ENCODE peak calls at places on chromosomes 12 and 14, in eight cellular contexts. W, G, O, J, B, R, E and S are unnamed samples.

GRCh38 chr14:25111061-25111601 is 61.2 kb upstream of the STXBP6 start:
- DNase-seq in J (no peak), B (peak; percentile 93), G (no peak), O (no peak), W (no peak), R (peak; percentile 66), E (no peak), S (no peak)

GRCh38 chr14:88481794-88482193 is 73.0 kb downstream of the PTPN21 start:
- DNase-seq in J (no peak), W (no peak), O (no peak), R (no peak), B (no peak), G (no peak), E (no peak), S (no peak)

GRCh38 chr14:67999290-67999689 is 179.7 kb downstream of the RAD51B start:
- DNase-seq in R (no peak), J (no peak), O (no peak), B (peak; percentile 53), E (no peak), G (no peak), W (no peak), S (no peak)

GRCh38 chr12:57694459-57695019 is 607 bp downstream of the OS9 start:
- DNase-seq in W (no peak), R (no peak), J (no peak), E (no peak), O (peak; percentile 66), B (peak; percentile 2), G (no peak), S (peak; percentile 48)

GRCh38 chr14:24430143-24430681 is 458 bp downstream of the KHNYN start:
- DNase-seq in O (peak; percentile 89), E (no peak), B (peak; percentile 71), R (peak; percentile 86), G (peak; percentile 54), J (no peak), W (no peak), S (peak; percentile 86)

GRCh38 chr12:42921741-42922511 is 332.4 kb upstream of the PRICKLE1 start:
- DNase-seq in J (no peak), E (no peak), R (no peak), G (no peak), O (no peak), B (peak; percentile 26), W (no peak), S (no peak)

GRCh38 chr14:24673534-24674203 is 39.7 kb upstream of the GZMB start:
- DNase-seq in E (no peak), B (no peak), W (peak; percentile 65), R (no peak), G (peak; percentile 57), J (no peak), O (no peak), S (no peak)

GRCh38 chr14:59424707-59425106 is 40.5 kb downstream of the GPR135 start:
- DNase-seq in J (no peak), O (no peak), W (no peak), B (peak; percentile 80), G (no peak), R (peak; percentile 73), E (peak; percentile 22), S (no peak)

GRCh38 chr12:104680070-104680469 is 223.3 kb downstream of the CHST11 start:
- DNase-seq in B (no peak), R (no peak), E (peak; percentile 6), J (no peak), G (peak; percentile 28), W (no peak), O (no peak), S (no peak)

GRCh38 chr14:34220921-34221320 is 241.1 kb downstream of the SPTSSA start:
- DNase-seq in R (no peak), B (no peak), W (no peak), O (no peak), J (no peak), E (no peak), G (no peak), S (no peak)

GRCh38 chr14:102778616-102779351 is 1.5 kb downstream of the TRAF3 start:
- DNase-seq in O (no peak), G (no peak), R (no peak), J (no peak), E (peak; percentile 36), B (no peak), W (no peak), S (no peak)

GRCh38 chr14:64878775-64879634 is 702 bp downstream of the SPTB start:
- DNase-seq in G (no peak), O (peak; percentile 32), E (peak; percentile 91), R (peak; percentile 6), J (no peak), B (no peak), W (no peak), S (peak; percentile 14)

GRCh38 chr12:20444595-20445170 is 76.3 kb downstream of the PDE3A start:
- DNase-seq in J (no peak), E (no peak), G (no peak), W (no peak), O (no peak), R (no peak), B (no peak), S (no peak)

GRCh38 chr14:68284834-68285233 is 465.3 kb downstream of the RAD51B start:
- DNase-seq in W (no peak), O (no peak), G (no peak), R (no peak), J (no peak), E (peak; percentile 46), B (no peak), S (no peak)

GRCh38 chr12:131982041-131982440 is 32.3 kb downstream of the EP400 start:
- DNase-seq in W (no peak), B (no peak), G (no peak), J (no peak), O (no peak), R (no peak), E (no peak), S (no peak)

GRCh38 chr12:104493504-104493903 is 36.8 kb downstream of the CHST11 start:
- DNase-seq in R (no peak), J (no peak), B (peak; percentile 49), E (no peak), W (no peak), G (no peak), O (no peak), S (no peak)

GRCh38 chr12:105025890-105026289 is 39.8 kb downstream of the NOPCHAP1 start:
- DNase-seq in E (peak; percentile 11), B (peak; percentile 73), O (no peak), W (no peak), R (peak; percentile 61), G (no peak), J (no peak), S (peak; percentile 44)

GRCh38 chr12:106633451-106633823 is 50.6 kb downstream of the RFX4 start:
- DNase-seq in O (no peak), G (no peak), J (no peak), R (no peak), E (no peak), W (no peak), B (no peak), S (no peak)

GRCh38 chr12:1883513-1883912 is 34.9 kb downstream of the CACNA2D4 start:
- DNase-seq in E (no peak), J (no peak), B (no peak), R (no peak), O (no peak), W (no peak), G (no peak), S (no peak)

GRCh38 chr12:29103539-29103974 is 45.5 kb upstream of the FAR2 start:
- DNase-seq in J (no peak), O (no peak), E (no peak), R (no peak), W (no peak), G (peak; percentile 61), B (no peak), S (no peak)

GRCh38 chr14:59190372-59190771 is 1.9 kb downstream of the DAAM1 start:
- DNase-seq in W (no peak), E (peak; percentile 83), R (peak; percentile 29), O (no peak), G (no peak), B (peak; percentile 20), J (no peak), S (no peak)

GRCh38 chr12:122646568-122647220 is 56.5 kb downstream of the HCAR2 start:
- DNase-seq in B (peak; percentile 90), G (no peak), R (no peak), W (no peak), E (no peak), J (peak; percentile 93), O (no peak), S (no peak)

GRCh38 chr12:20212658-20213387 is 155.5 kb upstream of the PDE3A start:
- DNase-seq in O (peak; percentile 50), E (peak; percentile 17), W (no peak), R (peak; percentile 89), B (peak; percentile 100), G (no peak), J (no peak), S (peak; percentile 79)

GRCh38 chr12:3378655-3379054 is 112.3 kb upstream of the PRMT8 start:
- DNase-seq in J (no peak), W (no peak), E (no peak), O (no peak), G (no peak), R (no peak), B (no peak), S (no peak)

GRCh38 chr12:57190037-57190436 is 26.6 kb upstream of the NXPH4 start:
- DNase-seq in R (peak; percentile 57), J (no peak), B (peak; percentile 28), W (no peak), G (no peak), O (no peak), E (peak; percentile 65), S (no peak)

GRCh38 chr14:71371711-71372396 is 464.6 kb downstream of the PCNX1 start:
- DNase-seq in W (no peak), J (peak; percentile 48), G (no peak), E (peak; percentile 95), O (no peak), B (peak; percentile 80), R (no peak), S (no peak)

GRCh38 chr14:21860172-21860571 is 186.6 kb upstream of the OR4E1 start:
- DNase-seq in O (no peak), W (no peak), E (no peak), R (no peak), J (no peak), B (peak; percentile 29), G (peak; percentile 46), S (no peak)

GRCh38 chr12:110743571-110744093 is 941 bp upstream of the PPP1CC start:
- DNase-seq in E (no peak), B (peak; percentile 34), W (no peak), R (peak; percentile 22), J (no peak), O (peak; percentile 73), G (no peak), S (peak; percentile 71)

GRCh38 chr12:8890313-8891084 is 23.8 kb upstream of the PHC1 start:
- DNase-seq in R (peak; percentile 66), E (peak; percentile 16), G (peak; percentile 61), W (peak; percentile 10), B (peak; percentile 37), O (no peak), J (no peak), S (peak; percentile 37)

GRCh38 chr12:4024701-4025419 is 151.7 kb upstream of the PARP11 start:
- DNase-seq in O (no peak), E (no peak), G (no peak), B (no peak), W (no peak), R (no peak), J (no peak), S (no peak)

GRCh38 chr14:80536456-80536855 is 325.2 kb upstream of the DIO2 start:
- DNase-seq in W (no peak), G (no peak), B (peak; percentile 6), R (no peak), O (no peak), J (no peak), E (no peak), S (no peak)

GRCh38 chr12:21918456-21918855 is 22.8 kb downstream of the ABCC9 start:
- DNase-seq in B (no peak), R (no peak), G (no peak), O (no peak), E (no peak), J (no peak), W (no peak), S (no peak)